ENCODE peak calls at places on chromosomes 6 and 20, in seven cellular contexts. One of them, this sample, is unnamed.

GRCh38 chr6:109059591-109060021 is 35.0 kb downstream of the SESN1 start:
- DNase-seq in PC-3: peak; percentile 29
- DNase-seq in choroid plexus epithelial cell: peak; percentile 75
- DNase-seq in NCI-H1105: no peak
- DNase-seq in Panc1: no peak
- DNase-seq in G401: no peak
- DNase-seq in iris pigment epithelial cell: peak; percentile 76
- DNase-seq in this sample: no peak

GRCh38 chr20:49345538-49345937 is 67.7 kb upstream of the ZNFX1 start:
- DNase-seq in PC-3: peak; percentile 95
- DNase-seq in choroid plexus epithelial cell: peak; percentile 33
- DNase-seq in NCI-H1105: no peak
- DNase-seq in Panc1: no peak
- DNase-seq in G401: peak; percentile 59
- DNase-seq in iris pigment epithelial cell: peak; percentile 45
- DNase-seq in this sample: peak; percentile 20

GRCh38 chr6:82086944-82087343 is 160.6 kb downstream of the IBTK start:
- DNase-seq in PC-3: peak; percentile 49
- DNase-seq in choroid plexus epithelial cell: no peak
- DNase-seq in NCI-H1105: no peak
- DNase-seq in Panc1: no peak
- DNase-seq in G401: no peak
- DNase-seq in iris pigment epithelial cell: no peak
- DNase-seq in this sample: no peak

GRCh38 chr20:34437330-34437986 is 74.4 kb downstream of the ITCH start:
- DNase-seq in PC-3: no peak
- DNase-seq in choroid plexus epithelial cell: peak; percentile 80
- DNase-seq in NCI-H1105: no peak
- DNase-seq in Panc1: no peak
- DNase-seq in G401: no peak
- DNase-seq in iris pigment epithelial cell: peak; percentile 71
- DNase-seq in this sample: no peak

GRCh38 chr20:46694484-46694883 is 5.2 kb upstream of the TP53RK start:
- DNase-seq in PC-3: peak; percentile 25
- DNase-seq in choroid plexus epithelial cell: peak; percentile 81
- DNase-seq in NCI-H1105: no peak
- DNase-seq in Panc1: no peak
- DNase-seq in G401: peak; percentile 23
- DNase-seq in iris pigment epithelial cell: peak; percentile 71
- DNase-seq in this sample: no peak

GRCh38 chr20:6502999-6503398 is 264.5 kb upstream of the BMP2 start:
- DNase-seq in PC-3: no peak
- DNase-seq in choroid plexus epithelial cell: no peak
- DNase-seq in NCI-H1105: no peak
- DNase-seq in Panc1: no peak
- DNase-seq in G401: no peak
- DNase-seq in iris pigment epithelial cell: peak; percentile 8
- DNase-seq in this sample: no peak

GRCh38 chr20:50842821-50843220 is 48.0 kb downstream of the BCAS4 start:
- DNase-seq in PC-3: no peak
- DNase-seq in choroid plexus epithelial cell: no peak
- DNase-seq in NCI-H1105: no peak
- DNase-seq in Panc1: no peak
- DNase-seq in G401: no peak
- DNase-seq in iris pigment epithelial cell: no peak
- DNase-seq in this sample: no peak

GRCh38 chr6:139925894-139926641 is 551.6 kb upstream of the CITED2 start:
- DNase-seq in PC-3: no peak
- DNase-seq in choroid plexus epithelial cell: peak; percentile 86
- DNase-seq in NCI-H1105: no peak
- DNase-seq in Panc1: no peak
- DNase-seq in G401: peak; percentile 37
- DNase-seq in iris pigment epithelial cell: peak; percentile 59
- DNase-seq in this sample: no peak

GRCh38 chr6:52352239-52353008 is 9.5 kb upstream of the PAQR8 start:
- DNase-seq in PC-3: peak; percentile 99
- DNase-seq in choroid plexus epithelial cell: peak; percentile 95
- DNase-seq in NCI-H1105: no peak
- DNase-seq in Panc1: peak; percentile 96
- DNase-seq in G401: no peak
- DNase-seq in iris pigment epithelial cell: peak; percentile 91
- DNase-seq in this sample: no peak

GRCh38 chr6:40349092-40349491 is 238.1 kb downstream of the LRFN2 start:
- DNase-seq in PC-3: no peak
- DNase-seq in choroid plexus epithelial cell: no peak
- DNase-seq in NCI-H1105: no peak
- DNase-seq in Panc1: no peak
- DNase-seq in G401: peak; percentile 82
- DNase-seq in iris pigment epithelial cell: no peak
- DNase-seq in this sample: peak; percentile 62

GRCh38 chr20:33061626-33062025 is 7.9 kb downstream of the BPIFB3 start:
- DNase-seq in PC-3: no peak
- DNase-seq in choroid plexus epithelial cell: no peak
- DNase-seq in NCI-H1105: no peak
- DNase-seq in Panc1: no peak
- DNase-seq in G401: no peak
- DNase-seq in iris pigment epithelial cell: no peak
- DNase-seq in this sample: no peak

GRCh38 chr6:135144678-135145508 is 36.2 kb upstream of the MYB start:
- DNase-seq in PC-3: peak; percentile 58
- DNase-seq in choroid plexus epithelial cell: peak; percentile 72
- DNase-seq in NCI-H1105: peak; percentile 10
- DNase-seq in Panc1: no peak
- DNase-seq in G401: no peak
- DNase-seq in iris pigment epithelial cell: peak; percentile 60
- DNase-seq in this sample: no peak

GRCh38 chr6:156848533-156848932 is 71.4 kb downstream of the ARID1B start:
- DNase-seq in PC-3: no peak
- DNase-seq in choroid plexus epithelial cell: peak; percentile 66
- DNase-seq in NCI-H1105: peak; percentile 83
- DNase-seq in Panc1: no peak
- DNase-seq in G401: peak; percentile 79
- DNase-seq in iris pigment epithelial cell: no peak
- DNase-seq in this sample: peak; percentile 62

GRCh38 chr6:87803784-87804183 is 101.8 kb upstream of the AKIRIN2 start:
- DNase-seq in PC-3: no peak
- DNase-seq in choroid plexus epithelial cell: no peak
- DNase-seq in NCI-H1105: no peak
- DNase-seq in Panc1: no peak
- DNase-seq in G401: no peak
- DNase-seq in iris pigment epithelial cell: no peak
- DNase-seq in this sample: no peak

GRCh38 chr6:94862116-94862515 is 715.2 kb upstream of the MANEA start:
- DNase-seq in PC-3: peak; percentile 13
- DNase-seq in choroid plexus epithelial cell: peak; percentile 4
- DNase-seq in NCI-H1105: no peak
- DNase-seq in Panc1: no peak
- DNase-seq in G401: no peak
- DNase-seq in iris pigment epithelial cell: peak; percentile 13
- DNase-seq in this sample: no peak

GRCh38 chr6:22980446-22980845 is 411.1 kb downstream of the HDGFL1 start:
- DNase-seq in PC-3: peak; percentile 49
- DNase-seq in choroid plexus epithelial cell: peak; percentile 39
- DNase-seq in NCI-H1105: no peak
- DNase-seq in Panc1: no peak
- DNase-seq in G401: no peak
- DNase-seq in iris pigment epithelial cell: peak; percentile 28
- DNase-seq in this sample: no peak

GRCh38 chr6:133890941-133891813 is 2.3 kb downstream of the TCF21 start:
- DNase-seq in PC-3: no peak
- DNase-seq in choroid plexus epithelial cell: peak; percentile 46
- DNase-seq in NCI-H1105: peak; percentile 59
- DNase-seq in Panc1: no peak
- DNase-seq in G401: no peak
- DNase-seq in iris pigment epithelial cell: no peak
- DNase-seq in this sample: no peak

GRCh38 chr20:7855545-7855944 is 84.7 kb downstream of the HAO1 start:
- DNase-seq in PC-3: peak; percentile 84
- DNase-seq in choroid plexus epithelial cell: no peak
- DNase-seq in NCI-H1105: no peak
- DNase-seq in Panc1: no peak
- DNase-seq in G401: no peak
- DNase-seq in iris pigment epithelial cell: no peak
- DNase-seq in this sample: no peak

GRCh38 chr20:4234128-4234527 is 218.8 kb upstream of the RNF24 start:
- DNase-seq in PC-3: no peak
- DNase-seq in choroid plexus epithelial cell: peak; percentile 67
- DNase-seq in NCI-H1105: no peak
- DNase-seq in Panc1: no peak
- DNase-seq in G401: peak; percentile 83
- DNase-seq in iris pigment epithelial cell: peak; percentile 89
- DNase-seq in this sample: no peak

GRCh38 chr20:31322504-31322903 is 14.1 kb upstream of the DEFB116 start:
- DNase-seq in PC-3: no peak
- DNase-seq in choroid plexus epithelial cell: no peak
- DNase-seq in NCI-H1105: no peak
- DNase-seq in Panc1: no peak
- DNase-seq in G401: no peak
- DNase-seq in iris pigment epithelial cell: no peak
- DNase-seq in this sample: no peak

GRCh38 chr20:48930878-48931277 is 9.4 kb downstream of the ARFGEF2 start:
- DNase-seq in PC-3: no peak
- DNase-seq in choroid plexus epithelial cell: no peak
- DNase-seq in NCI-H1105: no peak
- DNase-seq in Panc1: no peak
- DNase-seq in G401: no peak
- DNase-seq in iris pigment epithelial cell: no peak
- DNase-seq in this sample: no peak

GRCh38 chr6:145260491-145260890 is 474.8 kb downstream of the EPM2A start:
- DNase-seq in PC-3: no peak
- DNase-seq in choroid plexus epithelial cell: no peak
- DNase-seq in NCI-H1105: no peak
- DNase-seq in Panc1: no peak
- DNase-seq in G401: no peak
- DNase-seq in iris pigment epithelial cell: no peak
- DNase-seq in this sample: no peak

GRCh38 chr6:13711384-13711725 is 280 bp downstream of the RANBP9 start:
- DNase-seq in PC-3: no peak
- DNase-seq in choroid plexus epithelial cell: no peak
- DNase-seq in NCI-H1105: no peak
- DNase-seq in Panc1: no peak
- DNase-seq in G401: no peak
- DNase-seq in iris pigment epithelial cell: no peak
- DNase-seq in this sample: no peak

GRCh38 chr6:2919401-2919800 is 16.3 kb upstream of the SERPINB9 start:
- DNase-seq in PC-3: no peak
- DNase-seq in choroid plexus epithelial cell: no peak
- DNase-seq in NCI-H1105: no peak
- DNase-seq in Panc1: no peak
- DNase-seq in G401: no peak
- DNase-seq in iris pigment epithelial cell: no peak
- DNase-seq in this sample: no peak

GRCh38 chr6:46964716-46965519 is 43.2 kb upstream of the ADGRF5 start:
- DNase-seq in PC-3: no peak
- DNase-seq in choroid plexus epithelial cell: peak; percentile 14
- DNase-seq in NCI-H1105: no peak
- DNase-seq in Panc1: no peak
- DNase-seq in G401: no peak
- DNase-seq in iris pigment epithelial cell: peak; percentile 2
- DNase-seq in this sample: peak; percentile 50

GRCh38 chr6:167667204-167668018 is 159.3 kb upstream of the AFDN start:
- DNase-seq in PC-3: no peak
- DNase-seq in choroid plexus epithelial cell: no peak
- DNase-seq in NCI-H1105: no peak
- DNase-seq in Panc1: no peak
- DNase-seq in G401: no peak
- DNase-seq in iris pigment epithelial cell: no peak
- DNase-seq in this sample: no peak

GRCh38 chr6:41278699-41279405 is 7.6 kb downstream of the TREM1 start:
- DNase-seq in PC-3: peak; percentile 60
- DNase-seq in choroid plexus epithelial cell: peak; percentile 87
- DNase-seq in NCI-H1105: peak; percentile 72
- DNase-seq in Panc1: peak; percentile 22
- DNase-seq in G401: peak; percentile 8
- DNase-seq in iris pigment epithelial cell: peak; percentile 63
- DNase-seq in this sample: no peak

GRCh38 chr20:64036346-64037198 is 590 bp downstream of the C20orf204 start:
- DNase-seq in PC-3: no peak
- DNase-seq in choroid plexus epithelial cell: no peak
- DNase-seq in NCI-H1105: no peak
- DNase-seq in Panc1: no peak
- DNase-seq in G401: no peak
- DNase-seq in iris pigment epithelial cell: no peak
- DNase-seq in this sample: no peak

GRCh38 chr20:43508106-43508505 is 609 bp downstream of the L3MBTL1 start:
- DNase-seq in PC-3: peak; percentile 22
- DNase-seq in choroid plexus epithelial cell: no peak
- DNase-seq in NCI-H1105: no peak
- DNase-seq in Panc1: no peak
- DNase-seq in G401: no peak
- DNase-seq in iris pigment epithelial cell: no peak
- DNase-seq in this sample: no peak

GRCh38 chr6:19995575-19996257 is 158.5 kb downstream of the ID4 start:
- DNase-seq in PC-3: no peak
- DNase-seq in choroid plexus epithelial cell: no peak
- DNase-seq in NCI-H1105: no peak
- DNase-seq in Panc1: no peak
- DNase-seq in G401: no peak
- DNase-seq in iris pigment epithelial cell: no peak
- DNase-seq in this sample: no peak

GRCh38 chr6:144581807-144582537 is 296.8 kb downstream of the UTRN start:
- DNase-seq in PC-3: peak; percentile 43
- DNase-seq in choroid plexus epithelial cell: peak; percentile 69
- DNase-seq in NCI-H1105: peak; percentile 21
- DNase-seq in Panc1: no peak
- DNase-seq in G401: peak; percentile 12
- DNase-seq in iris pigment epithelial cell: peak; percentile 51
- DNase-seq in this sample: no peak